ENCODE peak calls at places on chromosomes 7 and 10, in four cellular contexts. C is A549, B is K562, M is HepG2. P is an unnamed sample.

GRCh38 chr7:127557803-127558202 is 27.6 kb downstream of the GCC1 start:
- DNase-seq in C (no peak), B (no peak), M (no peak), P (no peak)

GRCh38 chr10:37490266-37490665 is 364.9 kb downstream of the ANKRD30A start:
- DNase-seq in C (peak), B (no peak), M (no peak), P (no peak)

GRCh38 chr10:22335204-22335956 is 9.9 kb upstream of the SPAG6 start:
- DNase-seq in C (peak), B (no peak), M (no peak), P (peak)

GRCh38 chr7:2154121-2154520 is 78.6 kb downstream of the MAD1L1 start:
- DNase-seq in C (no peak), B (no peak), M (no peak), P (no peak)

GRCh38 chr7:143408686-143409551 is at the start of gene EPHA1:
- DNase-seq in C (no peak), B (peak), M (no peak), P (peak)

GRCh38 chr10:125967533-125967932 is 71.2 kb downstream of the FANK1 start:
- DNase-seq in C (no peak), B (no peak), M (no peak), P (no peak)

GRCh38 chr10:3805227-3805790 is 20.3 kb upstream of the KLF6 start:
- DNase-seq in C (peak), B (peak), M (no peak), P (no peak)

GRCh38 chr10:116992183-116992582 is 12.8 kb downstream of the SHTN1 start:
- DNase-seq in C (no peak), B (no peak), M (no peak), P (no peak)

GRCh38 chr10:92573091-92573797 is 649 bp downstream of the IDE start:
- DNase-seq in C (peak), B (peak), M (no peak), P (no peak)

GRCh38 chr10:59085641-59086502 is 90.6 kb upstream of the PHYHIPL start:
- DNase-seq in C (no peak), B (no peak), M (no peak), P (no peak)

GRCh38 chr10:48287417-48288391 is 13.2 kb upstream of the FRMPD2 start:
- DNase-seq in C (no peak), B (no peak), M (no peak), P (no peak)

GRCh38 chr10:59965899-59966650 is 59.7 kb upstream of the CCDC6 start:
- DNase-seq in C (no peak), B (no peak), M (no peak), P (no peak)

GRCh38 chr10:6163364-6164270 is 39.1 kb upstream of the PFKFB3 start:
- DNase-seq in C (peak), B (peak), M (no peak), P (peak)
- TF ChIP-seq HMGXB4 in C (peak), B (no peak), M (no peak), P (peak)

GRCh38 chr10:89644691-89644966 is 413 bp downstream of the PANK1 start:
- DNase-seq in C (no peak), B (no peak), M (no peak), P (no peak)
- TF ChIP-seq HMGXB4 in C (no peak), B (no peak), M (no peak), P (peak)

DNA sequence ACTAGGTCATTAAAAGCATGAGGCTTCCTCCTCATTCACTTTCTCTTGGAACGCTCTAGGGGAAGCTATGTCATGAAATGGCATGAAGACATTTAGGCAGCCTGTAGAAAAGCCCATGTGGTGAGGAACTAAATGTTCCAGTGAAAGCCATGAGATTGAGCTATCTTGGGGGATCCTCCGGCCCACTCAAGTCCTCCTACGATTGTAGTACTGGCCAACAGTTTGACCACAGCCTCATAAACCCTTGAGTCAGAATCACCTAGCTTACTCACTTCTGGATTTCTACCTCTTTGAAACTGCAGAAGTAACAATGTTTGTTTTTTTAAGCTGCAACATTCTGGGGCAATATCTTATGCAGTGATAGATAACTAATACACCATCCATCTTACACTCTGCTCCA is 605.1 kb downstream of the SORCS1 start:
- DNase-seq in C (no peak), B (no peak), M (no peak), P (no peak)
- TF ChIP-seq HMGXB4 in C (no peak), B (no peak), M (no peak), P (no peak)

GRCh38 chr10:113148899-113149298 is 198.9 kb downstream of the TCF7L2 start:
- DNase-seq in C (no peak), B (no peak), M (no peak), P (no peak)

GRCh38 chr10:113153493-113154127 is 203.6 kb downstream of the TCF7L2 start:
- DNase-seq in C (no peak), B (no peak), M (no peak), P (no peak)

DNA sequence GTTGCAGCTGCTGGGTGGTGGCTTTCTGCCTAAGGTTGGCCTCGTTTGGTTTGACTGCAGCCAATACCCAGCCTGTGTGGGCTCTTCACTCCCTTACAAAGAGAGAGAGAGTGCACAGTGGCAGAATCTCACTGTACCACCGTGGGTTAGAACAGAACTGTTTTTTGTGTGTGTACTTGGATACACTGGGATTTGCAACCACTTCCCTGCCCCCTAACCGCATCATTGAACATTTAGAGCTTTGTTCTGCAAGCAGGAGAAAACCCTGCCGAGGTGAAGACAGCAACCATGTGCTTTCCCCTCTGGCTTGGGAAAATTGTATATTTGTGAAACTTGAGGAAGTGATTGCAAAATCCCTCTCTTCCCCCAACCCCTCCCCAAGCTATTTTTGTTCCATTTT is 201.1 kb downstream of the TCF7L2 start:
- DNase-seq in C (no peak), B (no peak), M (no peak), P (no peak)
- TF ChIP-seq HMGXB4 in C (no peak), B (no peak), M (no peak), P (no peak)

GRCh38 chr7:112759905-112760304 is 30.3 kb downstream of the TMEM168 start:
- DNase-seq in C (no peak), B (no peak), M (no peak), P (no peak)
- TF ChIP-seq HMGXB4 in C (no peak), B (no peak), M (no peak), P (no peak)